ENCODE peak calls at places on chromosomes 7 and 10, in seven cellular contexts. H is GM23248, Q is hepatocyte, Z is mammary epithelial cell, G is HCT116, C is fibroblast of lung, S is DND-41. V is an unnamed sample.

GRCh38 chr7:113774182-113774807 is 144.5 kb downstream of the PPP1R3A start:
- DNase-seq in Q (peak; percentile 67), C (peak; percentile 61), S (no peak), G (peak; percentile 33), H (peak; percentile 70), Z (peak; percentile 16), V (no peak)

GRCh38 chr10:60123172-60123571 is 216.8 kb upstream of the CCDC6 start:
- DNase-seq in H (peak; percentile 91), C (peak; percentile 89), Z (peak; percentile 95), S (no peak), Q (no peak), G (peak; percentile 50), V (peak; percentile 71)

GRCh38 chr10:85429126-85429525 is 937.5 kb downstream of the GRID1 start:
- DNase-seq in Z (no peak), C (no peak), Q (no peak), G (no peak), H (no peak), S (no peak), V (no peak)

GRCh38 chr10:114751856-114752255 is 69.7 kb upstream of the FHIP2A start:
- DNase-seq in Q (no peak), Z (peak; percentile 74), S (no peak), C (peak; percentile 85), G (no peak), H (peak; percentile 67), V (no peak)

GRCh38 chr7:158442260-158442659 is 145.4 kb downstream of the PTPRN2 start:
- DNase-seq in C (no peak), Q (peak; percentile 35), H (no peak), Z (no peak), G (peak; percentile 22), S (no peak), V (no peak)

GRCh38 chr7:136869991-136870798 is 1.7 kb downstream of the CHRM2 start:
- DNase-seq in S (no peak), Q (peak; percentile 8), G (no peak), H (peak; percentile 46), C (peak; percentile 47), Z (no peak), V (no peak)

GRCh38 chr7:101273126-101273525 is 28.2 kb upstream of the FIS1 start:
- DNase-seq in S (no peak), G (no peak), C (no peak), Z (no peak), H (no peak), Q (no peak), V (no peak)

GRCh38 chr7:137879357-137880158 is 32.8 kb upstream of the DGKI start:
- DNase-seq in Z (peak; percentile 74), Q (no peak), G (no peak), H (peak; percentile 86), S (no peak), C (peak; percentile 73), V (no peak)

GRCh38 chr7:157432957-157433576 is 96.3 kb downstream of the DNAJB6 start:
- DNase-seq in Q (peak; percentile 64), C (peak; percentile 20), H (peak; percentile 64), S (peak; percentile 70), Z (no peak), G (no peak), V (no peak)

GRCh38 chr7:100171087-100171681 is 2.8 kb upstream of the GAL3ST4 start:
- DNase-seq in S (no peak), G (no peak), H (peak; percentile 33), C (no peak), Z (no peak), Q (peak; percentile 53), V (no peak)

GRCh38 chr7:2956526-2957368 is 86.9 kb downstream of the CARD11 start:
- DNase-seq in S (peak; percentile 43), Z (peak; percentile 94), H (peak; percentile 60), G (peak; percentile 15), Q (peak; percentile 30), C (peak; percentile 71), V (peak; percentile 76)

GRCh38 chr10:10796774-10797415 is 220.8 kb upstream of the CELF2 start:
- DNase-seq in S (no peak), H (peak; percentile 65), Q (peak; percentile 41), Z (peak; percentile 58), C (peak; percentile 56), G (no peak), V (no peak)

GRCh38 chr10:72337039-72337629 is 17.6 kb downstream of the DNAJB12 start:
- DNase-seq in C (peak; percentile 40), S (peak; percentile 69), Q (peak; percentile 88), H (peak; percentile 81), G (no peak), Z (peak; percentile 69), V (no peak)

GRCh38 chr10:73625004-73625883 is 16.0 kb downstream of the MYOZ1 start:
- DNase-seq in C (peak; percentile 42), S (peak; percentile 27), Z (peak; percentile 52), H (peak; percentile 61), G (no peak), Q (peak; percentile 50), V (no peak)

GRCh38 chr10:123909866-123910265 is 18.3 kb upstream of the CPXM2 start:
- DNase-seq in Q (no peak), Z (no peak), C (no peak), H (no peak), G (no peak), S (no peak), V (no peak)

GRCh38 chr10:5450605-5451384 is 38.4 kb downstream of the NET1 start:
- DNase-seq in H (peak; percentile 57), G (no peak), C (no peak), Z (no peak), S (no peak), Q (no peak), V (no peak)

GRCh38 chr7:131108212-131108980 is 219.3 kb upstream of the MKLN1 start:
- DNase-seq in Z (peak; percentile 23), C (peak; percentile 6), G (no peak), Q (no peak), H (peak; percentile 55), S (no peak), V (no peak)

GRCh38 chr7:95493247-95493646 is 7.5 kb downstream of the ASB4 start:
- DNase-seq in H (peak; percentile 35), Q (no peak), G (no peak), C (peak; percentile 62), S (no peak), Z (peak; percentile 35), V (no peak)

GRCh38 chr10:35884657-35885071 is 242.6 kb upstream of the FZD8 start:
- DNase-seq in C (no peak), Q (peak; percentile 62), S (no peak), Z (no peak), H (no peak), G (no peak), V (no peak)

GRCh38 chr10:90635111-90635798 is 222.6 kb downstream of the HTR7 start:
- DNase-seq in S (no peak), Z (no peak), H (no peak), G (no peak), Q (no peak), C (no peak), V (no peak)

GRCh38 chr7:75905785-75906604 is 9.0 kb upstream of the POR start:
- DNase-seq in Z (peak; percentile 89), C (peak; percentile 47), S (no peak), G (no peak), Q (peak; percentile 84), H (peak; percentile 89), V (no peak)

GRCh38 chr7:86437951-86438450 is 205.7 kb upstream of the GRM3 start:
- DNase-seq in Q (no peak), S (no peak), Z (no peak), H (no peak), G (no peak), C (no peak), V (no peak)

GRCh38 chr7:152341039-152341913 is 94.5 kb downstream of the KMT2C start:
- DNase-seq in C (peak; percentile 64), Q (peak; percentile 67), Z (peak; percentile 51), S (no peak), H (peak; percentile 81), G (peak; percentile 44), V (no peak)

GRCh38 chr10:95285556-95285955 is 5.2 kb downstream of the PDLIM1 start:
- DNase-seq in H (no peak), Q (no peak), Z (no peak), S (no peak), C (no peak), G (no peak), V (no peak)

GRCh38 chr10:95289003-95289920 is 1.5 kb downstream of the PDLIM1 start:
- DNase-seq in G (no peak), C (no peak), Q (peak; percentile 56), Z (peak; percentile 42), H (peak; percentile 61), S (no peak), V (no peak)

GRCh38 chr10:95288273-95288672 is 2.5 kb downstream of the PDLIM1 start:
- DNase-seq in G (no peak), C (no peak), H (no peak), S (no peak), Q (no peak), Z (no peak), V (no peak)

GRCh38 chr10:95286707-95287106 is 4.1 kb downstream of the PDLIM1 start:
- DNase-seq in H (no peak), Q (no peak), C (no peak), G (no peak), Z (no peak), S (no peak), V (no peak)

DNA sequence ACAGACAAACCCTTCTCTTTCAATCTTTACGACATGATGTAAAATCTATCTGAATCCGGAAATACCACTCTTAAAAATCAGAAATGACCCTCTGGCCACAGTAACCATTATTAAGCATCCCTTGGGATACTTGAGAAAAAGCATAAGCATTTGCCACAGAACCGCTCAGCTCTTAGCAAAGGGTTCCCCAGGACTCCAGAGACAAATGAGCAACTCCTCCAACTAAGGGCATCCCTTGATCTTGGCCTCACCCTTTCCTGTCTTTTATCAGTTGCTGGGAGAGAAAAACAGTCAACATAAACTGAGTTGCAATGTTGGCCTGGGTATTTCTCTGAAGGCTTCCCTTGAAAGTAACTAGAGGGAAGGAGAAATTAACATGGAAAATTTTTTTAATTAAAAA is 3.5 kb downstream of the PDLIM1 start:
- DNase-seq in Q (no peak), H (peak; percentile 39), S (no peak), Z (no peak), C (no peak), G (no peak), V (no peak)
- H3K4me3 ChIP-seq in Q (no peak overlapping the region), H (peak overlapping the region; percentile 1), S (no peak overlapping the region), Z (no peak overlapping the region), C (no peak overlapping the region), G (no peak overlapping the region), V (no peak overlapping the region)

DNA sequence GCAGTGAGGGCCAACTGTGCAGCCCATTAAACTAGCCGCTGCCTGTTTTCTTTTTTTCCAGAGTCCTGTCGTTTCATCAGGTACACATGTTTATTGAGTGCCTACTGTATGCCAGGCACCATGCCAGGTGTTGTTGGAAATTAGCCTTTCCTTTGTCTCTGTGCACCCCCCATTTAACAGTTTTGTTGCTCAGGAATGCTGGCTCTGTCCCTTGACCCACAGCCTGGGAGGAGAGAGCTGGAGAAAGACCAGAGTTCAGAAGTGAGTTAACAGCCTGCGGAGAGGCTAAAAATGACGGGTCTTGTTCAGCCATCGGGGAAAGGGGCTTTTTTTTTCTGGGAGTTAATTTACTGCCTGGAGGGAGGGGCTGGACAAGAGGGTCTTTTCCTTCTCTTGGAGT is 1.3 kb downstream of the LRMDA start:
- DNase-seq in G (no peak), S (no peak), Z (no peak), Q (no peak), C (no peak), H (no peak), V (no peak)
- H3K4me2 ChIP-seq in G (peak overlapping the region; percentile 74), S (no peak overlapping the region), Z (no peak overlapping the region), Q (peak overlapping the region; percentile 11), C (no peak overlapping the region), H (no peak overlapping the region), V (no peak overlapping the region)

GRCh38 chr7:27201231-27202017 is 1.5 kb upstream of the HOXA13 start:
- DNase-seq in C (no peak), G (no peak), H (peak; percentile 32), S (no peak), Q (no peak), Z (no peak), V (no peak)
- TF ChIP-seq EZH2 in C (no peak), G (no peak), H (no peak), S (no peak), Q (no peak), Z (peak; percentile 11), V (peak; percentile 25)

GRCh38 chr7:106217089-106217542 is 67.7 kb downstream of the NAMPT start:
- DNase-seq in Q (peak; percentile 66), C (peak; percentile 67), Z (peak; percentile 12), S (no peak), H (peak; percentile 65), G (peak; percentile 21), V (no peak)
- H3K4me3 ChIP-seq in Q (no peak overlapping the region), C (peak overlapping the region; percentile 36), Z (no peak overlapping the region), S (no peak overlapping the region), H (peak overlapping the region; percentile 53), G (peak overlapping the region; percentile 40), V (no peak overlapping the region)

V was measured in keratinocyte.